ENCODE peak calls at places on chromosome 5, in four cellular contexts. Z is cardiac fibroblast, C is sigmoid colon, V is WERI-Rb-1. H is an unnamed sample.

GRCh38 chr5:42767491-42768105 is 11.0 kb downstream of the CCDC152 start:
- DNase-seq in C (no peak), V (no peak), Z (peak), H (no peak)

GRCh38 chr5:154755361-154756202 is at the start of gene LARP1:
- DNase-seq in V (peak), C (peak), Z (peak), H (no peak)

GRCh38 chr5:45277860-45278259 is 418.3 kb downstream of the HCN1 start:
- DNase-seq in V (no peak), C (no peak), Z (no peak), H (no peak)

GRCh38 chr5:174520420-174521396 is 203.7 kb upstream of the MSX2 start:
- DNase-seq in Z (no peak), V (no peak), C (no peak), H (no peak)

GRCh38 chr5:128826290-128826689 is 139.0 kb upstream of the SLC27A6 start:
- DNase-seq in V (no peak), C (no peak), Z (no peak), H (no peak)

GRCh38 chr5:109161914-109162683 is 247.7 kb downstream of the PJA2 start:
- DNase-seq in C (no peak), Z (peak), V (no peak), H (no peak)

GRCh38 chr5:111772456-111772855 is 15.5 kb upstream of the NREP start:
- DNase-seq in C (no peak), V (peak), Z (no peak), H (no peak)

GRCh38 chr5:180801596-180802324 is 846 bp downstream of the MGAT1 start:
- DNase-seq in V (no peak), C (peak), Z (no peak), H (no peak)

GRCh38 chr5:92147263-92147662 is 764.1 kb upstream of the ARRDC3 start:
- DNase-seq in C (no peak), Z (no peak), V (no peak), H (no peak)

GRCh38 chr5:39376293-39376714 is 12.0 kb upstream of the C9 start:
- DNase-seq in V (peak), C (no peak), Z (peak), H (peak)

GRCh38 chr5:91361055-91361701 is 21.9 kb downstream of the ARRDC3 start:
- DNase-seq in C (no peak), V (no peak), Z (no peak), H (peak)

GRCh38 chr5:168159425-168159824 is 132.0 kb upstream of the WWC1 start:
- DNase-seq in C (no peak), V (no peak), Z (no peak), H (peak)

GRCh38 chr5:54741711-54742110 is 224.2 kb downstream of the SNX18 start:
- DNase-seq in C (no peak), V (no peak), Z (no peak), H (no peak)

GRCh38 chr5:127671218-127671617 is 22.3 kb downstream of the CTXN3 start:
- DNase-seq in C (no peak), Z (no peak), V (no peak), H (no peak)

GRCh38 chr5:111730659-111731382 is 26.2 kb downstream of the NREP start:
- DNase-seq in V (no peak), Z (no peak), C (no peak), H (no peak)

GRCh38 chr5:171122372-171122771 is 186.7 kb upstream of the TLX3 start:
- DNase-seq in Z (peak), C (no peak), V (no peak), H (no peak)

GRCh38 chr5:43255704-43256103 is 57.5 kb downstream of the HMGCS1 start:
- DNase-seq in V (no peak), Z (no peak), C (no peak), H (no peak)

GRCh38 chr5:96342581-96342980 is 90.5 kb downstream of the PCSK1 start:
- DNase-seq in Z (peak), V (no peak), C (no peak), H (no peak)

GRCh38 chr5:55847837-55848236 is 3.3 kb upstream of the IL31RA start:
- DNase-seq in C (no peak), V (no peak), Z (no peak), H (no peak)

GRCh38 chr5:174426388-174426787 is 298.0 kb upstream of the MSX2 start:
- DNase-seq in V (no peak), Z (no peak), C (no peak), H (no peak)

GRCh38 chr5:103745353-103746065 is 182.9 kb upstream of the NUDT12 start:
- DNase-seq in V (no peak), C (no peak), Z (no peak), H (no peak)

GRCh38 chr5:37771731-37772130 is 68.1 kb downstream of the GDNF start:
- DNase-seq in Z (peak), C (no peak), V (no peak), H (no peak)

GRCh38 chr5:102758576-102758975 is 3.5 kb downstream of the PAM start:
- DNase-seq in Z (peak), V (no peak), C (no peak), H (no peak)

GRCh38 chr5:149358294-149358651 is 427 bp downstream of the PCYOX1L start:
- DNase-seq in C (peak), V (peak), Z (no peak), H (no peak)

GRCh38 chr5:113230711-113231652 is 203.8 kb downstream of the TSSK1B start:
- DNase-seq in Z (no peak), C (no peak), V (no peak), H (no peak)

GRCh38 chr5:139710370-139711066 is 62.4 kb downstream of the CXXC5 start:
- DNase-seq in C (peak), Z (peak), V (peak), H (no peak)

GRCh38 chr5:119250946-119251901 is 104.6 kb upstream of the TNFAIP8 start:
- DNase-seq in Z (no peak), V (no peak), C (no peak), H (no peak)

GRCh38 chr5:41337724-41338123 is 124.4 kb upstream of the C6 start:
- DNase-seq in Z (no peak), V (no peak), C (no peak), H (no peak)

GRCh38 chr5:41336471-41336870 is 123.1 kb upstream of the C6 start:
- DNase-seq in C (no peak), V (no peak), Z (no peak), H (no peak)

GRCh38 chr5:41335596-41335995 is 122.3 kb upstream of the C6 start:
- DNase-seq in V (no peak), C (no peak), Z (no peak), H (no peak)

GRCh38 chr5:41338276-41338675 is 124.9 kb upstream of the C6 start:
- DNase-seq in C (no peak), V (no peak), Z (no peak), H (no peak)

DNA sequence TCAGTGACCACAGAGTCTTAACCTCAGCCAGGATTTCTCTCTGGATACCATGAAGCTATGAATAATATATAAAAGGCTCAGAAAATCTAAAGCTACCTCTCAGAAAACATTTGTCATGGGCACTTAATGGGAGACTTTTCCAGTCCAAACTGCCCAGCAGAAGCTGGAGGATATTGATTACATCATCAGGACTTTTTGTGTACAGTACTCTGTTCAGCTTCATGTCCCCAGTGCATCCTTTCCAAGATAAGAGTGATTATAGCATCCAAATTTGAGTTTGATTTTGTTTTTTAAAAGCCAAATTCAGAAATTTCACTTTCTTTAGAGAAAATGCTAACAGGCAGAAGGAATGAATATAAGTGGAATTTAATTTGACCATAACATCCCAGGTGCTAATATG is 123.9 kb upstream of the C6 start:
- DNase-seq in C (no peak), Z (no peak), V (no peak), H (no peak)
- H3K4me3 ChIP-seq in C (no peak), Z (no peak), V (no peak), H (no peak)

GRCh38 chr5:147713550-147714295 is 68.8 kb downstream of the JAKMIP2 start:
- DNase-seq in V (no peak), C (no peak), Z (no peak), H (no peak)
- H3K4me3 ChIP-seq in V (no peak), C (no peak), Z (no peak), H (no peak)

DNA sequence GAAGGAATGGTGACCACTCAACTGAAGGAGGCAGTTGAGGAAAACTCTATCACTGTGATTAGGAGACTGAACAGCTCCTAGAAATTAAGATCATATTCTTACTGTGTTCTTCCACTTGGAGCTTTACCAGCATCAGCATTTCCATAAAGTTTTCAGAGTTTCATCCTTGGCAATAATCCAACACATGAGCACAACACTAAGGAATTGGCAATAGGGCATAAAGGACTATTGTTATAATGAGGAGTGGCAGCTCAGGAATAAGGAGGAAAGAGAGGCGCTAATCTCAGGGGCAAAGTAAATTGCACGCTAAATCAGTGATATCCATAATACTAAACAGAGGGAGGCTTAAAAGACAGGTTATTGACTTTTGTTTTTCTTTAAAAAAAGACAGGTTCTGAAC is 338.9 kb downstream of the EFNA5 start:
- DNase-seq in Z (peak), C (no peak), V (no peak), H (no peak)
- H3K4me3 ChIP-seq in Z (no peak), C (no peak), V (no peak), H (no peak)

DNA sequence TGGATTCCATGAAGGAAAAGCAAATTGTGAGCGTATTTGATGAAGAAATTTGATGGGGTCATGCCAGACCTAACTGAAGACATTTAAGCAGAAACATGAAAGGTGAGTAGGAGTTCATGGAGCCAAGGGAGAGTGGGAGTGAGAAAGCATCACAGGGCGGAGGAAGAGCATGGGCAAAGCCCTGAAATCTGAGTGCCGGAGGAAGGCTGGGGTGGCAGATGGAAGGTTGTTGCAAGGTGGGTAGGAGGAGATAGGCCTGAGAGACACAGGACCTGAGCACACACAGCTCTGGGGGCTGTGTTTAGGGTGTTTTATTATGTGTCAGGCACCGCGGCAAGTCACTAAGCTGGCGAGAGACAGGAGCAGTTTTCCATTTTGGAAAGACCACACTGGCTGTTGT is 100.4 kb upstream of the SPOCK1 start:
- DNase-seq in Z (no peak), V (no peak), C (no peak), H (no peak)
- H3K4me3 ChIP-seq in Z (no peak), V (no peak), C (no peak), H (no peak)